ENCODE peak calls at places on chromosomes 5 and 9, in eight cellular contexts. V is fibroblast of lung, X is cardiac muscle cell, Y is suprapubic skin, C is A549, B is uterus, P is heart left ventricle, G is tibial artery. D is an unnamed sample. For H3K4me1, the result is how much of the 10 kb centered on the place peaks cover.

GRCh38 chr5:317086-317811 is 4.3 kb upstream of the AHRR start:
- DNase-seq in V (peak), B (no peak), X (peak), Y (peak), G (no peak), P (no peak), C (peak), D (no peak)

GRCh38 chr5:133155326-133155969 is 103.6 kb downstream of the HSPA4 start:
- DNase-seq in V (no peak), Y (no peak), B (no peak), C (no peak), X (no peak), G (no peak), P (no peak), D (no peak)

GRCh38 chr5:132746592-132747063 is 598 bp upstream of the CCNI2 start:
- DNase-seq in G (no peak), X (no peak), Y (no peak), V (no peak), P (no peak), C (peak), B (no peak), D (no peak)

GRCh38 chr5:14743601-14744295 is 79.2 kb downstream of the OTULIN start:
- DNase-seq in P (no peak), G (no peak), V (peak), Y (no peak), X (no peak), B (no peak), C (no peak), D (no peak)

GRCh38 chr9:18208166-18209059 is 265.5 kb upstream of the ADAMTSL1 start:
- DNase-seq in B (peak), Y (no peak), C (peak), P (no peak), V (peak), X (peak), G (no peak), D (no peak)

GRCh38 chr9:79611091-79611614 is 39.4 kb downstream of the TLE4 start:
- DNase-seq in B (no peak), V (peak), P (no peak), G (no peak), Y (no peak), C (no peak), X (no peak), D (no peak)

GRCh38 chr9:137000177-137000930 is 4.0 kb upstream of the CLIC3 start:
- DNase-seq in P (no peak), C (no peak), V (peak), X (no peak), Y (no peak), B (no peak), G (no peak), D (no peak)

GRCh38 chr9:119834064-119834620 is 464.9 kb upstream of the BRINP1 start:
- DNase-seq in P (no peak), V (no peak), B (no peak), C (no peak), X (no peak), Y (no peak), G (no peak), D (no peak)

GRCh38 chr9:33921967-33922895 is 105.3 kb downstream of the UBE2R2 start:
- DNase-seq in P (no peak), Y (no peak), B (no peak), X (peak), C (peak), V (no peak), G (no peak), D (no peak)

GRCh38 chr5:11322133-11322532 is 561.1 kb upstream of the DAP start:
- DNase-seq in G (no peak), B (no peak), X (no peak), Y (no peak), P (no peak), C (no peak), V (peak), D (no peak)

GRCh38 chr9:133352635-133353340 is 3.5 kb downstream of the SURF1 start:
- DNase-seq in B (no peak), V (no peak), C (no peak), X (no peak), G (no peak), Y (no peak), P (no peak), D (no peak)

GRCh38 chr5:172901012-172901780 is 58.0 kb upstream of the RPL26L1 start:
- DNase-seq in G (peak), C (peak), V (peak), X (peak), P (peak), Y (no peak), B (peak), D (peak)
- TF ChIP-seq CTCF in G (no peak), C (no peak), V (no peak), X (no peak), P (no peak), Y (no peak), B (no peak), D (no peak)

GRCh38 chr5:54178991-54179390 is 131.4 kb downstream of the ARL15 start:
- DNase-seq in P (no peak), G (no peak), C (no peak), B (no peak), Y (no peak), X (no peak), V (no peak), D (no peak)
- H3K4me1 ChIP-seq in P (under half), G (under half), C (under half), B (under half), Y (under half), X (under half), V (under half), D (under half)

DNA sequence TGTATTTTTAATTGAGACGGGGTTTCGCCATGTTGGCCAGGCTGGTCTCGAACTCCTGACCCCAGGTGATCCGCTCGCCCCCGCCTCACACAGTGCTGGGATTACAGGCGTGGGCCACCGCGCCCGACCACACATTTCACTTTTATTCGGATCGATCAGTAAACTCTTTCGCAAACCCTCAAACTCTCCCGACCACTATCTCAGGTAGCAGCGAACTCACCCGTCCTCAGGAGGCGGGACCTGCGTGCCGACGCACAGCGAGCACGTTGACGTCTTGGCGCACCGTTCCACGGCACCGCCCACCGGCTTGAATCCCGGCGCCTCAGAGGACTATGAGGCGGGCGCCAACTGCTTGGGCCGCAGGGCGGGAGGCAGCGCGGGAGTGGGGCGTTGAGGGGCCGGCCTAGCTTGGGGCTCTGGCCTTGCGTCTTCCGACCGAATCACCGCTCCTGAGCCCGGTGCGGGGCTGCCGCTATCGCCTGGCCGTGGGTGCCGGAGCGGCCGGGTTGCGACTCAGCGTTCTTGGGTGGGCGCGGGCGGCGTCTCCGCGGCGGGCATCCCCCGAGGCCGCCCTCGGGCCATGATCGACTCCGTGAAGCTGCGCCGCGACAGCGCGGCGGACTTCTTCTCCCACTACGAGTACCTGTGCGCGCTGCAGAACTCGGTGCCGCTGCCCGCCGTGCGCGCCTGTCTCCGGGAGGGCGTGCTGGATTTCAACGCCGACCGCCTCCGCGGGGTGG is at the start of gene CEP78:
- DNase-seq in V (peak), B (peak), X (peak), P (peak), Y (peak), G (peak), C (peak), D (peak)
- TF ChIP-seq CTCF in V (no peak), B (no peak), X (no peak), P (no peak), Y (no peak), G (no peak), C (no peak), D (no peak)

GRCh38 chr9:35908484-35909125 is 685 bp upstream of the SPAAR start:
- DNase-seq in B (peak), P (no peak), V (no peak), Y (no peak), C (no peak), G (no peak), X (no peak), D (peak)
- H3K4me1 ChIP-seq in B (under half), P (half or more), V (under half), Y (half or more), C (half or more), G (half or more), X (under half), D (under half)

DNA sequence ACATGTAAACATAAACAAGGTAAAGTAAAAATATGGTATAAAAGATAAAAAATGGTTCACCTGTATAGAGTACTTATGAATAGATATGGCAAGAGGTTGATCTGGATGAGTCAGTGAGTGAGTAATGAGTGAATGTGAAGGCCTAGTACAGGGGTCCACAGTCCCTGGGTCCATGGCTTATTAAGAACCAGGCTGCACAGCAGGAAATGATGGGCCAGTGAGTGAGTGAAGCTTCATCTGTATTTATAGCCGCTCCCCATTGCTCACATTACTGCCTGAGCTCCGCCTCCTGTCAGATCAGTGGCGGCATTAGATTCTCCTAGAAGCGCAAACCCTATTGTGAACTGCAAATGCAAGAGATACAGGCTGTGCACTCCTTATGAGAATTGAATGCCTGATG is 307.7 kb upstream of the ZNF608 start:
- DNase-seq in B (no peak), V (peak), C (no peak), P (no peak), Y (no peak), X (no peak), G (no peak), D (no peak)
- TF ChIP-seq CTCF in B (no peak), V (no peak), C (no peak), P (no peak), Y (no peak), X (no peak), G (no peak), D (no peak)

GRCh38 chr9:101792475-101792874 is 54.0 kb upstream of the GRIN3A start:
- DNase-seq in B (no peak), Y (no peak), V (no peak), X (no peak), P (no peak), C (no peak), G (no peak), D (no peak)

GRCh38 chr9:101791533-101791932 is 53.1 kb upstream of the GRIN3A start:
- DNase-seq in C (no peak), P (no peak), B (no peak), X (no peak), G (no peak), Y (no peak), V (no peak), D (no peak)

GRCh38 chr9:101796044-101796443 is 57.6 kb upstream of the GRIN3A start:
- DNase-seq in G (no peak), B (no peak), P (no peak), C (no peak), Y (no peak), X (no peak), V (no peak), D (no peak)

GRCh38 chr9:101795147-101795546 is 56.7 kb upstream of the GRIN3A start:
- DNase-seq in G (no peak), Y (no peak), P (no peak), V (no peak), C (no peak), B (no peak), X (no peak), D (no peak)

DNA sequence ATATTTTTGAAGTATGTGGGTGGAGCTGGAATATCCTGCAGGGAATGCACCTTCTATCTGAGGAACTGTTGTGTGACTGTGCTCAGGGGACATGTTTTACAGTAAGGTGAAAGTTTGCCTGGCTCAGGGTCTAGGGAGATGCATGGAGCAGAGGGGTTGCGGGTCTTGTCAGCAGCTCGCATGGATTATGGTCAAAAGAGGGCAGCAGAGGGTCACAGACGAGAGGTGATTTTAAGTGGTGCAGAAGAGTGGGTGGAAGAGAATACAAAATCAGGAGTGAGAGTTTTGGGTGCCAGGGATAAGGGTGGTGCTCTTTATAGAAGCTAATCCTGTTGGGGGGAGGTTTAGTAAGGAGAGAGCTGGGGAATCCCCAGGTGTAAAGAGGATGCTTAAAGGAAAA is 53.5 kb upstream of the GRIN3A start:
- DNase-seq in Y (no peak), C (peak), P (no peak), X (peak), G (no peak), B (no peak), V (peak), D (no peak)
- H3K4me1 ChIP-seq in Y (under half), C (under half), P (under half), X (under half), G (under half), B (under half), V (under half), D (under half)